ENCODE peak calls at places on chromosomes 11 and 22, in six cellular contexts. S is AG04450, R is neural progenitor cell, G is GM06990, U is nephron progenitor cell, X is GM23338. M is an unnamed sample.
A peak's percentile ranks its signal among the peaks of the same experiment; 100 is the strongest.

GRCh38 chr11:15985127-15985862 is 371.1 kb downstream of the SOX6 start:
- DNase-seq in S (no peak), R (no peak), G (no peak), U (no peak), X (peak; percentile 32), M (no peak)

GRCh38 chr22:22408269-22408668 is 100.3 kb downstream of the ZNF280B start:
- DNase-seq in S (no peak), R (no peak), G (no peak), U (no peak), X (no peak), M (no peak)

GRCh38 chr11:14542384-14542783 is 22.2 kb upstream of the PSMA1 start:
- DNase-seq in S (no peak), R (no peak), G (no peak), U (no peak), X (no peak), M (no peak)

GRCh38 chr11:1917523-1918435 is 1.7 kb upstream of the TNNT3 start:
- DNase-seq in S (no peak), R (peak; percentile 42), G (no peak), U (no peak), X (peak; percentile 59), M (no peak)

GRCh38 chr11:28878025-28878424 is 769.8 kb downstream of the METTL15 start:
- DNase-seq in S (no peak), R (no peak), G (no peak), U (no peak), X (no peak), M (no peak)

GRCh38 chr22:38299758-38300157 is 17.5 kb downstream of the CSNK1E start:
- DNase-seq in S (no peak), R (no peak), G (no peak), U (no peak), X (no peak), M (no peak)

GRCh38 chr11:106461839-106462545 is 384.5 kb downstream of the AASDHPPT start:
- DNase-seq in S (no peak), R (peak; percentile 8), G (no peak), U (no peak), X (peak; percentile 27), M (no peak)

GRCh38 chr11:66970808-66971442 is 4.2 kb upstream of the C11orf86 start:
- DNase-seq in S (peak; percentile 99), R (no peak), G (no peak), U (no peak), X (no peak), M (no peak)

GRCh38 chr11:60498853-60499252 is 6.3 kb downstream of the MS4A12 start:
- DNase-seq in S (no peak), R (no peak), G (no peak), U (no peak), X (no peak), M (no peak)

GRCh38 chr11:11115475-11115874 is 237.6 kb downstream of the CSNK2A3 start:
- DNase-seq in S (no peak), R (no peak), G (no peak), U (no peak), X (no peak), M (no peak)

GRCh38 chr11:86524603-86525352 is 147.6 kb downstream of the ME3 start:
- DNase-seq in S (no peak), R (no peak), G (no peak), U (no peak), X (no peak), M (no peak)

GRCh38 chr22:43007519-43008102 is 7.3 kb downstream of the PACSIN2 start:
- DNase-seq in S (no peak), R (no peak), G (no peak), U (no peak), X (no peak), M (no peak)

GRCh38 chr11:131666006-131666405 is 295.6 kb downstream of the NTM start:
- DNase-seq in S (no peak), R (no peak), G (no peak), U (no peak), X (no peak), M (no peak)

GRCh38 chr11:43941257-43941879 is 1.1 kb upstream of the C11orf96 start:
- DNase-seq in S (no peak), R (no peak), G (no peak), U (no peak), X (no peak), M (no peak)

GRCh38 chr22:42902875-42903510 is 45.9 kb upstream of the ARFGAP3 start:
- DNase-seq in S (peak; percentile 66), R (peak; percentile 68), G (no peak), U (no peak), X (peak; percentile 50), M (no peak)

GRCh38 chr22:33382427-33382826 is 324.2 kb upstream of the SYN3 start:
- DNase-seq in S (no peak), R (no peak), G (no peak), U (no peak), X (no peak), M (no peak)

GRCh38 chr11:125428486-125429173 is 67.4 kb downstream of the FEZ1 start:
- DNase-seq in S (no peak), R (no peak), G (no peak), U (no peak), X (peak; percentile 50), M (no peak)

GRCh38 chr11:44727373-44728084 is 767 bp downstream of the TSPAN18 start:
- DNase-seq in S (peak; percentile 26), R (peak; percentile 94), G (peak; percentile 76), U (peak; percentile 93), X (peak; percentile 89), M (peak; percentile 69)

GRCh38 chr22:46830841-46831240 is 68.4 kb downstream of the TBC1D22A start:
- DNase-seq in S (no peak), R (no peak), G (no peak), U (no peak), X (no peak), M (no peak)

GRCh38 chr11:74009675-74010305 is 905 bp upstream of the UCP3 start:
- DNase-seq in S (no peak), R (no peak), G (no peak), U (no peak), X (no peak), M (no peak)

GRCh38 chr11:27319065-27319464 is 44.0 kb downstream of the CCDC34 start:
- DNase-seq in S (no peak), R (no peak), G (peak; percentile 57), U (no peak), X (no peak), M (no peak)

GRCh38 chr11:64826062-64826461 is 15.7 kb upstream of the MEN1 start:
- DNase-seq in S (no peak), R (no peak), G (no peak), U (no peak), X (no peak), M (no peak)

GRCh38 chr11:10694481-10695239 is 1.1 kb upstream of the IRAG1 start:
- DNase-seq in S (peak; percentile 65), R (no peak), G (no peak), U (no peak), X (no peak), M (no peak)

GRCh38 chr11:111785886-111786412 is 19.8 kb upstream of the PPP2R1B start:
- DNase-seq in S (no peak), R (no peak), G (no peak), U (no peak), X (no peak), M (no peak)

GRCh38 chr22:48693377-48694135 is 1134.1 kb downstream of the BRD1 start:
- DNase-seq in S (no peak), R (no peak), G (no peak), U (no peak), X (no peak), M (no peak)

GRCh38 chr11:46896719-46897406 is 21.5 kb downstream of the LRP4 start:
- DNase-seq in S (no peak), R (peak; percentile 39), G (no peak), U (no peak), X (peak; percentile 44), M (no peak)

GRCh38 chr22:24321999-24322398 is 51.4 kb downstream of the SPECC1L start:
- DNase-seq in S (no peak), R (no peak), G (no peak), U (no peak), X (no peak), M (no peak)
- TF ChIP-seq CTCF in S (no peak), R (no peak), G (no peak), U (no peak), X (no peak), M (no peak)

GRCh38 chr11:76044750-76045320 is 161.5 kb downstream of the WNT11 start:
- DNase-seq in S (no peak), R (no peak), G (no peak), U (no peak), X (no peak), M (no peak)

GRCh38 chr11:76038608-76039007 is 167.7 kb downstream of the WNT11 start:
- DNase-seq in S (no peak), R (no peak), G (no peak), U (no peak), X (no peak), M (no peak)

GRCh38 chr11:76041208-76041607 is 165.1 kb downstream of the WNT11 start:
- DNase-seq in S (no peak), R (no peak), G (no peak), U (no peak), X (peak; percentile 44), M (no peak)
- TF ChIP-seq CTCF in S (no peak), R (no peak), G (no peak), U (no peak), X (no peak), M (no peak)

GRCh38 chr11:101003468-101003867 is 126.1 kb downstream of the PGR start:
- DNase-seq in S (no peak), R (no peak), G (peak; percentile 4), U (no peak), X (peak; percentile 38), M (no peak)
- TF ChIP-seq CTCF in S (peak; percentile 18), R (peak; percentile 9), G (peak; percentile 30), U (no peak), X (peak; percentile 35), M (no peak)

GRCh38 chr11:128305588-128305987 is 281.8 kb downstream of the ETS1 start:
- DNase-seq in S (no peak), R (no peak), G (no peak), U (no peak), X (no peak), M (no peak)

GRCh38 chr11:128304666-128305485 is 282.5 kb downstream of the ETS1 start:
- DNase-seq in S (no peak), R (no peak), G (no peak), U (no peak), X (no peak), M (no peak)

GRCh38 chr11:128300785-128301184 is 286.6 kb downstream of the ETS1 start:
- DNase-seq in S (no peak), R (no peak), G (no peak), U (no peak), X (no peak), M (no peak)

GRCh38 chr11:128303383-128303782 is 284.0 kb downstream of the ETS1 start:
- DNase-seq in S (no peak), R (no peak), G (no peak), U (no peak), X (peak; percentile 25), M (no peak)

GRCh38 chr11:128302425-128303186 is 284.8 kb downstream of the ETS1 start:
- DNase-seq in S (no peak), R (no peak), G (peak; percentile 57), U (no peak), X (no peak), M (peak; percentile 51)
- TF ChIP-seq CTCF in S (no peak), R (no peak), G (peak; percentile 25), U (no peak), X (no peak), M (peak; percentile 23)

GRCh38 chr11:72829884-72830533 is 15.8 kb downstream of the ATG16L2 start:
- DNase-seq in S (no peak), R (no peak), G (no peak), U (no peak), X (no peak), M (no peak)
- TF ChIP-seq CTCF in S (no peak), R (no peak), G (no peak), U (no peak), X (no peak), M (no peak)